ENCODE peak calls at places on chromosomes 6 and 20, in four cellular contexts. Q is mesenteric fat pad, D is astrocyte of the spinal cord, E is hepatocyte. H is an unnamed sample.

GRCh38 chr20:17825949-17826843 is 126.4 kb downstream of the BANF2 start:
- DNase-seq in Q (no peak), D (peak), E (no peak), H (no peak)

GRCh38 chr6:25111782-25112181 is 167.4 kb upstream of the CARMIL1 start:
- DNase-seq in Q (no peak), D (no peak), E (no peak), H (no peak)

GRCh38 chr6:8642854-8643253 is 207.5 kb upstream of the SLC35B3 start:
- DNase-seq in E (no peak), D (no peak), Q (no peak), H (no peak)

GRCh38 chr6:36114798-36115408 is 15.4 kb upstream of the MAPK13 start:
- DNase-seq in D (no peak), Q (no peak), E (no peak), H (no peak)

GRCh38 chr6:122620902-122621301 is 10.7 kb downstream of the PKIB start:
- DNase-seq in Q (no peak), E (no peak), D (peak), H (no peak)

GRCh38 chr6:62445521-62445920 is 159.5 kb upstream of the KHDRBS2 start:
- DNase-seq in D (no peak), E (no peak), Q (no peak), H (no peak)

GRCh38 chr20:25452333-25452732 is 44.9 kb downstream of the GINS1 start:
- DNase-seq in E (no peak), D (no peak), Q (peak), H (no peak)

GRCh38 chr6:112468359-112468758 is 121.2 kb downstream of the RFPL4B start:
- DNase-seq in E (peak), Q (no peak), D (peak), H (peak)

GRCh38 chr6:146904596-146904995 is 299.6 kb upstream of the STXBP5 start:
- DNase-seq in E (no peak), D (no peak), Q (no peak), H (no peak)

GRCh38 chr20:24762371-24762770 is 186.7 kb upstream of the CST7 start:
- DNase-seq in E (no peak), D (no peak), Q (no peak), H (no peak)

GRCh38 chr20:39850236-39850635 is 838.8 kb downstream of the MAFB start:
- DNase-seq in Q (no peak), D (no peak), E (no peak), H (no peak)

GRCh38 chr20:57735831-57736737 is 26.3 kb upstream of the PMEPA1 start:
- DNase-seq in D (no peak), E (no peak), Q (no peak), H (no peak)

GRCh38 chr20:37526839-37527637 is 638 bp downstream of the BLCAP start:
- DNase-seq in Q (peak), D (no peak), E (peak), H (peak)

GRCh38 chr20:62860924-62861691 is 514 bp downstream of the TCFL5 start:
- DNase-seq in D (no peak), Q (no peak), E (peak), H (peak)

GRCh38 chr6:83215131-83216047 is 22.2 kb downstream of the RWDD2A start:
- DNase-seq in D (peak), E (peak), Q (no peak), H (peak)

GRCh38 chr6:5215799-5216198 is 45.0 kb downstream of the LYRM4 start:
- DNase-seq in E (no peak), D (no peak), Q (no peak), H (no peak)

GRCh38 chr6:118789419-118789818 is 104.5 kb upstream of the ASF1A start:
- DNase-seq in E (no peak), Q (no peak), D (no peak), H (peak)

GRCh38 chr6:34391023-34391485 is 1.4 kb downstream of the NUDT3 start:
- DNase-seq in E (peak), Q (peak), D (peak), H (no peak)

GRCh38 chr6:119076173-119076965 is 2.1 kb downstream of the FAM184A start:
- DNase-seq in E (no peak), D (no peak), Q (no peak), H (no peak)

GRCh38 chr6:27668442-27669275 is 195.8 kb upstream of the ZNF184 start:
- DNase-seq in E (peak), D (peak), Q (no peak), H (peak)

GRCh38 chr6:45472383-45472782 is 94.6 kb upstream of the SUPT3H start:
- DNase-seq in Q (no peak), E (no peak), D (peak), H (peak)

GRCh38 chr6:99467509-99468106 is 42.5 kb upstream of the PNISR start:
- DNase-seq in E (peak), D (peak), Q (no peak), H (no peak)

GRCh38 chr6:44257753-44258324 is 511 bp upstream of the SLC35B2 start:
- DNase-seq in D (no peak), Q (no peak), E (no peak), H (no peak)

GRCh38 chr20:58026361-58026760 is 202.1 kb downstream of the ANKRD60 start:
- DNase-seq in E (no peak), Q (peak), D (no peak), H (peak)

GRCh38 chr6:133396630-133397335 is 155.6 kb downstream of the EYA4 start:
- DNase-seq in E (no peak), D (peak), Q (no peak), H (no peak)

GRCh38 chr6:34953084-34954025 is 64.3 kb downstream of the ANKS1A start:
- DNase-seq in D (peak), E (peak), Q (no peak), H (no peak)

GRCh38 chr6:155142902-155143609 is 120.8 kb upstream of the CLDN20 start:
- DNase-seq in Q (no peak), D (peak), E (no peak), H (no peak)

H was measured in islet precursor cell.